ENCODE peak calls at places on chromosomes 5 and 9, in nine cellular contexts. Q is CD8-positive, alpha-beta T cell; A is amniotic stem cell; S is RCC 7860; C is cardiac muscle cell; J is naive thymus-derived CD8-positive, alpha-beta T cell; H is NCI-H1694; D is mesenteric fat pad; T is RPMI7951. V is an unnamed sample.

GRCh38 chr9:116437411-116438370 is 249.4 kb upstream of the TRIM32 start:
- DNase-seq in J (no peak), C (no peak), T (peak), A (no peak), S (no peak), Q (no peak), H (no peak), D (no peak), V (no peak)

GRCh38 chr9:126694206-126695081 is 80.7 kb downstream of the LMX1B start:
- DNase-seq in S (no peak), C (no peak), H (no peak), Q (no peak), D (no peak), T (no peak), J (no peak), A (no peak), V (no peak)

GRCh38 chr5:2038337-2039179 is 155.8 kb upstream of the IRX4 start:
- DNase-seq in T (peak), J (peak), A (no peak), S (no peak), Q (peak), C (peak), D (no peak), H (no peak), V (peak)

GRCh38 chr9:129023036-129023907 is 4.9 kb downstream of the SH3GLB2 start:
- DNase-seq in A (peak), D (no peak), H (no peak), C (peak), T (peak), Q (no peak), S (peak), J (no peak), V (peak)

GRCh38 chr9:81861644-81862043 is 66.6 kb upstream of the SPATA31D4 start:
- DNase-seq in Q (no peak), S (peak), A (peak), J (no peak), D (no peak), T (peak), H (no peak), C (peak), V (no peak)

GRCh38 chr5:132766020-132766805 is 10.8 kb downstream of the SEPTIN8 start:
- DNase-seq in D (peak), T (no peak), C (no peak), J (no peak), A (no peak), Q (no peak), S (no peak), H (no peak), V (no peak)

GRCh38 chr5:160760008-160760407 is 92.0 kb downstream of the ATP10B start:
- DNase-seq in J (no peak), C (no peak), A (no peak), D (no peak), T (no peak), Q (no peak), H (no peak), S (no peak), V (no peak)

GRCh38 chr9:29514862-29515261 is 1941.6 kb upstream of the C9orf72 start:
- DNase-seq in C (no peak), S (no peak), D (no peak), Q (no peak), H (no peak), A (no peak), T (no peak), J (no peak), V (no peak)

GRCh38 chr5:5492087-5492933 is 69.8 kb downstream of the ICE1 start:
- DNase-seq in C (peak), S (peak), D (no peak), J (no peak), A (no peak), H (peak), Q (peak), T (peak), V (peak)

GRCh38 chr5:131514316-131515275 is 120.4 kb downstream of the RAPGEF6 start:
- DNase-seq in T (peak), H (no peak), A (no peak), Q (no peak), J (no peak), C (no peak), S (no peak), D (no peak), V (no peak)

GRCh38 chr9:2655411-2655901 is 33.9 kb downstream of the VLDLR start:
- DNase-seq in T (peak), A (peak), J (no peak), C (peak), Q (peak), H (no peak), D (no peak), S (peak), V (no peak)

GRCh38 chr5:144273232-144274027 is 102.8 kb downstream of the KCTD16 start:
- DNase-seq in A (no peak), C (no peak), J (no peak), Q (no peak), T (no peak), D (no peak), S (no peak), H (no peak), V (no peak)

V was measured in NCI-H2171.